ENCODE peak calls at places on chromosomes 7 and 10, in four cellular contexts. Z is stimulated activated CD4-positive, alpha-beta T cell treated with anti-CD3 and anti-CD28 coated beads, Interleukin-15, amount 100 ng/mL, for 1 hour; E is stimulated activated CD8-positive, alpha-beta memory T cell treated with anti-CD3 and anti-CD28 coated beads, Interleukin-15, amount 100 ng/mL, for 1 hour; G is heart left ventricle. Y is an unnamed sample.

GRCh38 chr10:110006358-110007170 is 1.2 kb upstream of the ADD3 start:
- DNase-seq in Z (peak; percentile 2), E (no peak), G (peak; percentile 73), Y (no peak)

GRCh38 chr10:117442944-117443676 is 67.9 kb upstream of the PDZD8 start:
- DNase-seq in Z (no peak), E (peak; percentile 21), G (peak; percentile 81), Y (peak; percentile 21)

GRCh38 chr7:28607179-28607578 is 194.9 kb downstream of the CREB5 start:
- DNase-seq in Z (no peak), E (no peak), G (no peak), Y (no peak)

GRCh38 chr7:44385384-44386138 is 60.2 kb upstream of the CAMK2B start:
- DNase-seq in Z (no peak), E (no peak), G (no peak), Y (peak; percentile 7)

GRCh38 chr10:1573981-1574380 is 163.3 kb downstream of the ADARB2 start:
- DNase-seq in Z (no peak), E (no peak), G (peak; percentile 21), Y (no peak)

GRCh38 chr7:136074840-136075239 is 97.7 kb upstream of the MTPN start:
- DNase-seq in Z (no peak), E (no peak), G (no peak), Y (no peak)

GRCh38 chr7:20199015-20199737 is 18.0 kb downstream of the MACC1 start:
- DNase-seq in Z (no peak), E (no peak), G (no peak), Y (no peak)

GRCh38 chr7:106421181-106421762 is 136.5 kb upstream of the NAMPT start:
- DNase-seq in Z (no peak), E (no peak), G (peak; percentile 79), Y (no peak)

GRCh38 chr10:118332948-118333710 is 9.0 kb downstream of the FAM204A start:
- DNase-seq in Z (no peak), E (no peak), G (no peak), Y (no peak)

GRCh38 chr10:119315128-119316001 is 108.0 kb downstream of the GRK5 start:
- DNase-seq in Z (peak; percentile 38), E (peak; percentile 46), G (peak; percentile 60), Y (peak; percentile 23)

GRCh38 chr7:28103984-28104628 is 76.5 kb downstream of the JAZF1 start:
- DNase-seq in Z (no peak), E (no peak), G (no peak), Y (no peak)

GRCh38 chr7:120941856-120942255 is 8.7 kb upstream of the ING3 start:
- DNase-seq in Z (no peak), E (no peak), G (no peak), Y (no peak)

GRCh38 chr10:62050941-62051433 is 149.5 kb downstream of the ARID5B start:
- DNase-seq in Z (peak; percentile 47), E (peak; percentile 22), G (peak; percentile 66), Y (peak; percentile 32)

GRCh38 chr7:76509931-76510877 is at the start of gene UPK3B:
- DNase-seq in Z (no peak), E (no peak), G (no peak), Y (no peak)

GRCh38 chr7:118352854-118353453 is 128.4 kb downstream of the ANKRD7 start:
- DNase-seq in Z (no peak), E (no peak), G (no peak), Y (no peak)

GRCh38 chr7:74498996-74499834 is 45.5 kb downstream of the GTF2IRD1 start:
- DNase-seq in Z (no peak), E (no peak), G (peak; percentile 72), Y (no peak)

GRCh38 chr7:85160223-85160622 is 26.6 kb downstream of the SEMA3D start:
- DNase-seq in Z (no peak), E (no peak), G (no peak), Y (no peak)

GRCh38 chr10:65754112-65754511 is 1171.7 kb upstream of the LRRTM3 start:
- DNase-seq in Z (no peak), E (no peak), G (no peak), Y (no peak)

GRCh38 chr10:80513106-80513505 is 24.6 kb upstream of the SH2D4B start:
- DNase-seq in Z (no peak), E (no peak), G (no peak), Y (no peak)

GRCh38 chr7:127652333-127653248 is 597 bp downstream of the SND1 start:
- DNase-seq in Z (no peak), E (no peak), G (no peak), Y (no peak)

GRCh38 chr10:22325272-22325947 is 4.5 kb downstream of the BMI1 start:
- DNase-seq in Z (peak; percentile 51), E (no peak), G (peak; percentile 89), Y (peak; percentile 68)